ENCODE peak calls at places on chromosomes 5 and 9, in five cellular contexts. E is IMR-90, U is H9, Y is mesenchymal stem cell, C is neuronal stem cell. S is an unnamed sample.

GRCh38 chr9:116786737-116787136 is 99.6 kb downstream of the TRIM32 start:
- DNase-seq in E (no peak), U (no peak), Y (no peak), C (no peak), S (no peak)

GRCh38 chr9:89738137-89738932 is 133.5 kb downstream of the GADD45G start:
- DNase-seq in E (no peak), U (peak; percentile 49), Y (peak; percentile 58), C (no peak), S (no peak)

GRCh38 chr5:132259061-132259851 is 1.8 kb downstream of the PDLIM4 start:
- DNase-seq in E (peak; percentile 95), U (peak; percentile 31), Y (peak; percentile 93), C (no peak), S (no peak)

GRCh38 chr9:107705521-107705920 is 216.0 kb upstream of the KLF4 start:
- DNase-seq in E (no peak), U (no peak), Y (no peak), C (no peak), S (no peak)

GRCh38 chr5:151319334-151319733 is 15.8 kb upstream of the SLC36A3 start:
- DNase-seq in E (peak; percentile 2), U (peak; percentile 43), Y (peak; percentile 17), C (no peak), S (no peak)

GRCh38 chr9:131744171-131744714 is 4.4 kb upstream of the RAPGEF1 start:
- DNase-seq in E (peak; percentile 37), U (no peak), Y (no peak), C (no peak), S (peak; percentile 96)

GRCh38 chr9:93061791-93062299 is 3.3 kb downstream of the SUSD3 start:
- DNase-seq in E (no peak), U (peak; percentile 65), Y (no peak), C (no peak), S (peak; percentile 14)

GRCh38 chr5:11166906-11167305 is 405.9 kb upstream of the DAP start:
- DNase-seq in E (no peak), U (no peak), Y (no peak), C (no peak), S (peak; percentile 55)

GRCh38 chr5:61625682-61626620 is 293.9 kb downstream of the ZSWIM6 start:
- DNase-seq in E (peak; percentile 11), U (peak; percentile 79), Y (peak; percentile 62), C (peak; percentile 40), S (peak; percentile 65)

GRCh38 chr9:15642369-15642962 is 89.6 kb downstream of the CCDC171 start:
- DNase-seq in E (peak; percentile 53), U (no peak), Y (peak; percentile 51), C (no peak), S (peak; percentile 72)

GRCh38 chr5:172004824-172005237 is 1.6 kb downstream of the FBXW11 start:
- DNase-seq in E (no peak), U (no peak), Y (peak; percentile 73), C (no peak), S (no peak)

GRCh38 chr9:100104314-100104713 is 5.3 kb downstream of the INVS start:
- DNase-seq in E (peak; percentile 84), U (no peak), Y (no peak), C (no peak), S (peak; percentile 85)

GRCh38 chr5:154868702-154869101 is 10.3 kb downstream of the CNOT8 start:
- DNase-seq in E (peak; percentile 8), U (peak; percentile 69), Y (no peak), C (no peak), S (no peak)

GRCh38 chr5:158020555-158021418 is 161.8 kb upstream of the CLINT1 start:
- DNase-seq in E (no peak), U (no peak), Y (no peak), C (no peak), S (no peak)

GRCh38 chr5:151081426-151082273 is 816 bp upstream of the TNIP1 start:
- DNase-seq in E (peak; percentile 72), U (no peak), Y (peak; percentile 80), C (no peak), S (no peak)

GRCh38 chr9:96853711-96854072 is 622 bp downstream of the ZNF782 start:
- DNase-seq in E (peak; percentile 5), U (no peak), Y (peak; percentile 19), C (no peak), S (no peak)

GRCh38 chr5:34728236-34728635 is 72.1 kb downstream of the RAI14 start:
- DNase-seq in E (no peak), U (no peak), Y (no peak), C (no peak), S (no peak)

GRCh38 chr5:170081616-170082015 is 24.1 kb upstream of the FOXI1 start:
- DNase-seq in E (no peak), U (no peak), Y (no peak), C (no peak), S (no peak)

GRCh38 chr9:110555971-110556370 is 23.6 kb downstream of the SVEP1 start:
- DNase-seq in E (peak; percentile 88), U (no peak), Y (peak; percentile 90), C (no peak), S (no peak)

GRCh38 chr5:103435136-103435914 is 127.3 kb downstream of the NUDT12 start:
- DNase-seq in E (no peak), U (no peak), Y (no peak), C (no peak), S (no peak)

GRCh38 chr9:130872912-130873503 is 23.6 kb downstream of the QRFP start:
- DNase-seq in E (no peak), U (no peak), Y (no peak), C (no peak), S (no peak)

GRCh38 chr5:66757219-66757833 is 161.1 kb downstream of the MAST4 start:
- DNase-seq in E (peak; percentile 44), U (no peak), Y (peak; percentile 55), C (peak; percentile 21), S (peak; percentile 69)

GRCh38 chr9:18490591-18491370 is 16.8 kb downstream of the ADAMTSL1 start:
- DNase-seq in E (peak; percentile 99), U (no peak), Y (peak; percentile 89), C (no peak), S (no peak)

GRCh38 chr5:137252513-137252912 is 246.6 kb downstream of the SPOCK1 start:
- DNase-seq in E (peak; percentile 56), U (no peak), Y (peak; percentile 2), C (no peak), S (no peak)

GRCh38 chr5:179187229-179187678 is 127.1 kb downstream of the ZNF354C start:
- DNase-seq in E (no peak), U (peak; percentile 69), Y (peak; percentile 12), C (no peak), S (no peak)
- H2BK5ac ChIP-seq in E (no peak overlapping the region), U (no peak overlapping the region), Y (no peak overlapping the region), C (no peak overlapping the region), S (no peak overlapping the region)

GRCh38 chr9:23587903-23588302 is 238.1 kb downstream of the ELAVL2 start:
- DNase-seq in E (no peak), U (peak; percentile 45), Y (no peak), C (no peak), S (no peak)
- H2AFZ ChIP-seq in E (no peak overlapping the region), U (no peak overlapping the region), Y (no peak overlapping the region), C (no peak overlapping the region), S (no peak overlapping the region)

DNA sequence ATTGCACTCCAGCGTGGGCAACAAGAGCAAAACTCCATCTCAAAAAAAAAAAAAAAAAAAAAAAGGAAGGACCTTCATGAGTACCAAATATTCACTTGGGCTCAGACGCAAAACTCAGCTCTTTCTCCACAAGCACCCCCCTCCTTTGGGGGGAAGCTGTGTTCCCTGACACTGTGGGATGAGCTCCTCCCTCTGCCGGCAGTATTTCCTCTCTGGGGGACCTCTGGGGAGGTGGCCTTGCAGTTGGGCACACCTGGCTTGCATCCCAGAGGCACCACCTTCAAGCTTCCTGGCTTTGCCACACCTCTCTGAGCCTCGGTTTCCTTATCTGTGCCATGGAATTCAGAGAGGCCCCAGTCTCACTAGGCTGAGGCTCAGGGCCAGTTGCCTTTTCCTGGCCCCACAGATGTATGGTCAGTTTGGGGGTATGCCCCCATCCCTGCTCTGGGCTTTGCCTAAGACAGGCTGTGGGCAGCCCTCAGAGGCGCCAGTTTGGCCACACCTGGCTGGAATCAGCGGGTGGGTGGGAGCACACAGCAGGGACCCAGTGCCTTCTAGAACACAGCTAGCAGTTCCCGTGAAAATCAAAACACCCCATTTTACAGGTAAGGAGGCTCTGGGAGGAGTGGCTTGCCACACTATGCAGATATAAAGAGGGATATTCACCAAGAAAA is 157.5 kb upstream of the IER5L start:
- DNase-seq in E (no peak), U (no peak), Y (no peak), C (no peak), S (no peak)
- H2BK120ac ChIP-seq in E (peak overlapping the region; percentile 99), U (no peak overlapping the region), Y (peak overlapping the region; percentile 69), C (no peak overlapping the region), S (peak overlapping the region; percentile 100)

DNA sequence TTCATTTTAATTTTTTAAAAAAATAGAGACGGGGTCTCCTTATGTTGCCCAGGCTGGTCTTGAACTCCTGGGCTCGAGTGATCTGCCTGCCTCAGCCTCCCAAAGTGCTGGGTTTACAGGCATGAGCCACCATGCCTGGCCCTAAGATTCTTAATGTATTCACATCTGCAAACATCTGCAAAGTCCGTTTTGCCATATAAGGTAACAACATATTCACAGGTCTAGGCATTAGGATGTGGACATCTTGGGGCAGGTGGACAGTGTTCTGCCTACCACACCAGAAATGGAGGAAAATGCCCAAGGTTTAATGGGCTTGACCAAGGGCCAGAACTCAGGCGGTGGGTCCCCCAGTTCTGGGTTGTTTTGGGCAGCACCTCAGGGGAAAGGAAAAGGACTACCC is 41.6 kb upstream of the VDAC1 start:
- DNase-seq in E (no peak), U (no peak), Y (no peak), C (no peak), S (no peak)
- H2BK5ac ChIP-seq in E (no peak overlapping the region), U (no peak overlapping the region), Y (no peak overlapping the region), C (no peak overlapping the region), S (no peak overlapping the region)

GRCh38 chr5:126531543-126532120 is 63.4 kb downstream of the ALDH7A1 start:
- DNase-seq in E (peak; percentile 62), U (no peak), Y (peak; percentile 29), C (no peak), S (no peak)
- H2AFZ ChIP-seq in E (no peak overlapping the region), U (no peak overlapping the region), Y (no peak overlapping the region), C (peak overlapping the region; percentile 57), S (no peak overlapping the region)

DNA sequence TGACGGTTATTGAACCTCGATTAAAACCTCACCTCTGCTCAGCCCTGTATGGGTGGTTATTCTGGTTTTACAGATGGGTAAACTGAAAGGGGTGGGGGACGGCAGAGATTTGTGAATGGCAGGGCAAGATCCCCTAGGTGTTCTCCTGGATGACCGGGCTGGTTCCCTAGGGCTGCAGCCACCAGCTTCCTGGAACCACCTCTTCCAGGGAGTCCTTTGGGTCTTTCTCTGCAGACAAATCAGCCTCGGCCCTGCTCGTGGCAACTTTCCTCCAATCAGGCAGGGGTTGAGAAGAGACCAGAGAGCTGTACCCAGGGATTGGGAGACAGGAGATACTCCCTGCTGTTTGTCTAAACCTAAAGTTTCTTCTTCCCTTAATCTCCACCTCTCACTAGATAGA is 5.2 kb upstream of the MSX2 start:
- DNase-seq in E (no peak), U (peak; percentile 33), Y (no peak), C (no peak), S (no peak)
- H2BK120ac ChIP-seq in E (no peak overlapping the region), U (no peak overlapping the region), Y (no peak overlapping the region), C (no peak overlapping the region), S (peak overlapping the region; percentile 97)